ENCODE peak calls at places on chromosomes 2 and 18, in five cellular contexts. One of them, this sample, is unnamed.

GRCh38 chr2:241006412-241006811 is 8.0 kb downstream of the SNED1 start:
- DNase-seq in lower leg skin: no peak
- DNase-seq in sigmoid colon: no peak
- DNase-seq in tibial nerve: no peak
- DNase-seq in GM12892: no peak
- DNase-seq in this sample: no peak

GRCh38 chr2:174344716-174345472 is 10.1 kb downstream of the SP9 start:
- DNase-seq in lower leg skin: no peak
- DNase-seq in sigmoid colon: no peak
- DNase-seq in tibial nerve: no peak
- DNase-seq in GM12892: no peak
- DNase-seq in this sample: no peak

GRCh38 chr2:85851253-85851955 is 37.4 kb downstream of the ST3GAL5 start:
- DNase-seq in lower leg skin: no peak
- DNase-seq in sigmoid colon: peak; percentile 87
- DNase-seq in tibial nerve: no peak
- DNase-seq in GM12892: no peak
- DNase-seq in this sample: no peak

GRCh38 chr2:160494243-160494642 is 636 bp upstream of the RBMS1 start:
- DNase-seq in lower leg skin: no peak
- DNase-seq in sigmoid colon: no peak
- DNase-seq in tibial nerve: no peak
- DNase-seq in GM12892: no peak
- DNase-seq in this sample: no peak

GRCh38 chr2:174145827-174146226 is 102.5 kb downstream of the OLA1 start:
- DNase-seq in lower leg skin: no peak
- DNase-seq in sigmoid colon: no peak
- DNase-seq in tibial nerve: no peak
- DNase-seq in GM12892: no peak
- DNase-seq in this sample: no peak

GRCh38 chr2:52884971-52885370 is 882.6 kb upstream of the CHAC2 start:
- DNase-seq in lower leg skin: no peak
- DNase-seq in sigmoid colon: no peak
- DNase-seq in tibial nerve: peak; percentile 35
- DNase-seq in GM12892: no peak
- DNase-seq in this sample: no peak

GRCh38 chr2:42954227-42954962 is 162.0 kb upstream of the HAAO start:
- DNase-seq in lower leg skin: no peak
- DNase-seq in sigmoid colon: no peak
- DNase-seq in tibial nerve: no peak
- DNase-seq in GM12892: no peak
- DNase-seq in this sample: no peak

GRCh38 chr18:44568986-44569385 is 111.7 kb upstream of the SETBP1 start:
- DNase-seq in lower leg skin: no peak
- DNase-seq in sigmoid colon: no peak
- DNase-seq in tibial nerve: no peak
- DNase-seq in GM12892: no peak
- DNase-seq in this sample: no peak

GRCh38 chr18:36187138-36187825 is at the start of gene MOCOS:
- DNase-seq in lower leg skin: peak; percentile 59
- DNase-seq in sigmoid colon: peak; percentile 86
- DNase-seq in tibial nerve: peak; percentile 62
- DNase-seq in GM12892: peak; percentile 69
- DNase-seq in this sample: peak; percentile 79

GRCh38 chr2:39379643-39380524 is 57.2 kb downstream of the MAP4K3 start:
- DNase-seq in lower leg skin: peak; percentile 40
- DNase-seq in sigmoid colon: no peak
- DNase-seq in tibial nerve: no peak
- DNase-seq in GM12892: no peak
- DNase-seq in this sample: no peak

GRCh38 chr2:6412533-6413085 is 453.1 kb downstream of the CMPK2 start:
- DNase-seq in lower leg skin: no peak
- DNase-seq in sigmoid colon: no peak
- DNase-seq in tibial nerve: no peak
- DNase-seq in GM12892: no peak
- DNase-seq in this sample: no peak

GRCh38 chr2:99571609-99572344 is 82.0 kb upstream of the REV1 start:
- DNase-seq in lower leg skin: no peak
- DNase-seq in sigmoid colon: no peak
- DNase-seq in tibial nerve: no peak
- DNase-seq in GM12892: no peak
- DNase-seq in this sample: no peak

GRCh38 chr2:108226570-108226969 is 13.2 kb upstream of the SULT1C3 start:
- DNase-seq in lower leg skin: no peak
- DNase-seq in sigmoid colon: no peak
- DNase-seq in tibial nerve: no peak
- DNase-seq in GM12892: no peak
- DNase-seq in this sample: no peak

GRCh38 chr2:234496442-234496834 is 443 bp downstream of the ARL4C start:
- DNase-seq in lower leg skin: no peak
- DNase-seq in sigmoid colon: no peak
- DNase-seq in tibial nerve: peak; percentile 17
- DNase-seq in GM12892: no peak
- DNase-seq in this sample: no peak

GRCh38 chr18:73950116-73950705 is 197.4 kb downstream of the FBXO15 start:
- DNase-seq in lower leg skin: no peak
- DNase-seq in sigmoid colon: no peak
- DNase-seq in tibial nerve: no peak
- DNase-seq in GM12892: no peak
- DNase-seq in this sample: no peak

GRCh38 chr2:26623541-26624497 is 17.3 kb downstream of the CIB4 start:
- DNase-seq in lower leg skin: no peak
- DNase-seq in sigmoid colon: peak; percentile 52
- DNase-seq in tibial nerve: no peak
- DNase-seq in GM12892: no peak
- DNase-seq in this sample: no peak

GRCh38 chr2:79292936-79293335 is 133.4 kb upstream of the REG3A start:
- DNase-seq in lower leg skin: no peak
- DNase-seq in sigmoid colon: no peak
- DNase-seq in tibial nerve: no peak
- DNase-seq in GM12892: no peak
- DNase-seq in this sample: no peak

GRCh38 chr18:77811510-77811909 is 561.9 kb downstream of the GALR1 start:
- DNase-seq in lower leg skin: no peak
- DNase-seq in sigmoid colon: no peak
- DNase-seq in tibial nerve: no peak
- DNase-seq in GM12892: no peak
- DNase-seq in this sample: no peak

GRCh38 chr2:2655451-2655850 is 324.4 kb upstream of the MYT1L start:
- DNase-seq in lower leg skin: no peak
- DNase-seq in sigmoid colon: peak; percentile 11
- DNase-seq in tibial nerve: no peak
- DNase-seq in GM12892: no peak
- DNase-seq in this sample: no peak

GRCh38 chr18:11874676-11875075 is 23.5 kb downstream of the CHMP1B start:
- DNase-seq in lower leg skin: no peak
- DNase-seq in sigmoid colon: no peak
- DNase-seq in tibial nerve: no peak
- DNase-seq in GM12892: no peak
- DNase-seq in this sample: no peak

GRCh38 chr2:17816396-17817245 is at the start of gene MSGN1:
- DNase-seq in lower leg skin: no peak
- DNase-seq in sigmoid colon: no peak
- DNase-seq in tibial nerve: no peak
- DNase-seq in GM12892: no peak
- DNase-seq in this sample: no peak

GRCh38 chr18:36419913-36420531 is 122.5 kb downstream of the FHOD3 start:
- DNase-seq in lower leg skin: no peak
- DNase-seq in sigmoid colon: no peak
- DNase-seq in tibial nerve: no peak
- DNase-seq in GM12892: no peak
- DNase-seq in this sample: no peak

GRCh38 chr18:22641973-22642372 is 224.3 kb upstream of the CTAGE1 start:
- DNase-seq in lower leg skin: no peak
- DNase-seq in sigmoid colon: no peak
- DNase-seq in tibial nerve: no peak
- DNase-seq in GM12892: no peak
- DNase-seq in this sample: no peak
- TF ChIP-seq POLR2A in lower leg skin: no peak
- TF ChIP-seq POLR2A in sigmoid colon: no peak
- TF ChIP-seq POLR2A in tibial nerve: no peak
- TF ChIP-seq POLR2A in GM12892: no peak
- TF ChIP-seq POLR2A in this sample: no peak

DNA sequence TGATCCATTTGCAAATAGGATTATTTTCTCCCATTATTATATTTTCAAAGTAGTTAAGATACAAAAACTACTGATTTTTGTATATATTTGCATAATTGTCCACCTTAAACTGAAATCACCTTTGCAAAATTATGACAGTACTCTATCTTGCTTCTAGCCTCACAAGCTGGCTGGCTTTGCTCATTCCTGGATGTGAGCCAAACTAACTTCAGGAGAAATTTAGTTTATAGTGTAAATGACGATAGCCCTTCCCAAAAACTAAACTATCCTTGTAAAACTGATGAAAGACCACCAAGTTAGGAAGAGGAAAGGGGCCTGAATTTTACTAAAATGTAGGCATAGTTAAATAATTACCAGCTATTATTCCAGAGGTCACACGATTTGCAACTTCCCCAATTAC is 87.3 kb downstream of the ADD2 start:
- DNase-seq in lower leg skin: no peak
- DNase-seq in sigmoid colon: peak; percentile 3
- DNase-seq in tibial nerve: no peak
- DNase-seq in GM12892: no peak
- DNase-seq in this sample: no peak
- TF ChIP-seq POLR2A in lower leg skin: no peak
- TF ChIP-seq POLR2A in sigmoid colon: no peak
- TF ChIP-seq POLR2A in tibial nerve: no peak
- TF ChIP-seq POLR2A in GM12892: no peak
- TF ChIP-seq POLR2A in this sample: no peak

GRCh38 chr2:28393115-28393836 is 618 bp downstream of the FOSL2 start:
- DNase-seq in lower leg skin: no peak
- DNase-seq in sigmoid colon: peak; percentile 84
- DNase-seq in tibial nerve: peak; percentile 48
- DNase-seq in GM12892: peak; percentile 41
- DNase-seq in this sample: peak; percentile 38

GRCh38 chr2:28397043-28397381 is 4.4 kb downstream of the FOSL2 start:
- DNase-seq in lower leg skin: no peak
- DNase-seq in sigmoid colon: no peak
- DNase-seq in tibial nerve: no peak
- DNase-seq in GM12892: no peak
- DNase-seq in this sample: no peak

GRCh38 chr2:28394997-28395333 is 2.3 kb downstream of the FOSL2 start:
- DNase-seq in lower leg skin: no peak
- DNase-seq in sigmoid colon: no peak
- DNase-seq in tibial nerve: no peak
- DNase-seq in GM12892: no peak
- DNase-seq in this sample: no peak

GRCh38 chr2:28394331-28394877 is 1.7 kb downstream of the FOSL2 start:
- DNase-seq in lower leg skin: no peak
- DNase-seq in sigmoid colon: peak; percentile 91
- DNase-seq in tibial nerve: peak; percentile 53
- DNase-seq in GM12892: no peak
- DNase-seq in this sample: no peak

GRCh38 chr2:28395334-28396061 is 2.8 kb downstream of the FOSL2 start:
- DNase-seq in lower leg skin: peak; percentile 86
- DNase-seq in sigmoid colon: peak; percentile 91
- DNase-seq in tibial nerve: no peak
- DNase-seq in GM12892: no peak
- DNase-seq in this sample: no peak
- TF ChIP-seq POLR2A in lower leg skin: no peak
- TF ChIP-seq POLR2A in sigmoid colon: peak; percentile 38
- TF ChIP-seq POLR2A in tibial nerve: peak; percentile 70
- TF ChIP-seq POLR2A in GM12892: no peak
- TF ChIP-seq POLR2A in this sample: no peak

DNA sequence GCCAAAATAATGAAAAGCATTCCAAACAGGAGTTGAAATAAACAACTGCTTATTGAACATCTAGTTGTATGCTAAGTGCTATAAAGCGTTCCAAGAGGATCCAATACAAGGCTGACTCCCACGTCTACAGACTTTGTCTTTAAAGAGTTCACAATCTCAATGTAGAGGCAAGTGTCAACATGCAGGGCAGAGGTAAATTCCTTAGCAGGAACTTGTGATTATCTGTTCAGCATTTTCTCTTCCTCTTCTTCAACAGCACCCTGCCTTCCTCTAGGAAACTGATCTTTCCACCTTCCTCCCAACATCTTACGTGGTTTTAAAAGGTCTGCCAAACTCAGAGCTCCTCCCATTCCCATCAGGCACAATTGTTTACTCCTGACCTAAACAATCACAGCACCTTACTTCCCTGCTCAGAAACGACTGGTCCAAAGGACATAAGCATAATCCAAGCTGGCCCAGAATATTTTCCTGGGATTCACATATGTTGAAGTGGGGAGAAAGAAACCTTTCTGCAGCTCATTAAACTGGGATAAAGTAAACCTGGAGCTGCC is 83.9 kb downstream of the ITSN2 start:
- DNase-seq in lower leg skin: no peak
- DNase-seq in sigmoid colon: no peak
- DNase-seq in tibial nerve: no peak
- DNase-seq in GM12892: no peak
- DNase-seq in this sample: no peak
- TF ChIP-seq POLR2A in lower leg skin: no peak
- TF ChIP-seq POLR2A in sigmoid colon: no peak
- TF ChIP-seq POLR2A in tibial nerve: no peak
- TF ChIP-seq POLR2A in GM12892: no peak
- TF ChIP-seq POLR2A in this sample: no peak

GRCh38 chr2:71466301-71467179 is 13.2 kb downstream of the DYSF start:
- DNase-seq in lower leg skin: no peak
- DNase-seq in sigmoid colon: no peak
- DNase-seq in tibial nerve: no peak
- DNase-seq in GM12892: no peak
- DNase-seq in this sample: peak; percentile 38
- TF ChIP-seq POLR2A in lower leg skin: no peak
- TF ChIP-seq POLR2A in sigmoid colon: no peak
- TF ChIP-seq POLR2A in tibial nerve: no peak
- TF ChIP-seq POLR2A in GM12892: no peak
- TF ChIP-seq POLR2A in this sample: no peak

DNA sequence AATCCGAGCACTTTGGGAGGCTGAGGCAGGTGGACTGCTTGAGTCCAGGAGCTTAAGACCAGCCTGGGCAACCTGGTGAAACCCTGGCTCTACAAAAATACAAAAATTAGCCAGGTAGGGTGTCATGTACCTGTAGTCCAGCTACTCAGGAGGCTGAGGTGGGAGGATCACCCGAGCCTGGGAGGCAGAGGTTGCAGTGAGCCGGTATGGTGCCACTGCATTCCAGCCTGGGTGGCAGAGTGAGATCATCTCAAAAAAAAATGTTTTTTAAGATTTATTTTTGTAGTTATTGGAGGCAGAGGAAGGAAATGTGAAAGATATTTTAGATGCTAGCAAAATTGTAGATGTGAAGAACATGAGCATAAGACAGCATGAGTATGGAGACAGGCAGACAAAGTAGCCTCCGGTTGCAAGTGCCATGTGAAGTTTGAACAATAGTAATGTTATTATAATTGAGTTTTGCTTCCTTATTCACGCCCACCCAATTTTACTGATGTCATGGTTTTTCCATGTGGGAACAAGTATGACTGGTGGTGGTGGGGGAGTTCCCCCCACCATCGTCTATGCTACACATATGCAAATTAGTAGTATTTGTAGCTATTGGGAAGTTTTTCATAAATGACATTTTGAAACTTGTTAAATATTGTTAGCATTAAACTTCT is 18.0 kb downstream of the REL start:
- DNase-seq in lower leg skin: no peak
- DNase-seq in sigmoid colon: no peak
- DNase-seq in tibial nerve: no peak
- DNase-seq in GM12892: no peak
- DNase-seq in this sample: no peak
- TF ChIP-seq POLR2A in lower leg skin: no peak
- TF ChIP-seq POLR2A in sigmoid colon: no peak
- TF ChIP-seq POLR2A in tibial nerve: no peak
- TF ChIP-seq POLR2A in GM12892: no peak
- TF ChIP-seq POLR2A in this sample: peak; percentile 31